ENCODE peak calls at places on chromosome 1, in five cellular contexts. E is occipital lobe, R is COR-L47, G is HT1080, I is IMR-90. F is an unnamed sample.

GRCh38 chr1:87334351-87335174 is 5.9 kb downstream of the LMO4 start:
- DNase-seq in E (no peak), R (peak), G (no peak), I (peak), F (no peak)

GRCh38 chr1:204230211-204230610 is 16.4 kb upstream of the GOLT1A start:
- DNase-seq in E (no peak), R (no peak), G (no peak), I (no peak), F (no peak)

GRCh38 chr1:203592728-203593127 is 33.9 kb upstream of the ATP2B4 start:
- DNase-seq in E (no peak), R (no peak), G (peak), I (peak), F (no peak)

GRCh38 chr1:32897082-32898049 is 3.8 kb downstream of the TMEM54 start:
- DNase-seq in E (no peak), R (no peak), G (no peak), I (no peak), F (no peak)

GRCh38 chr1:186042216-186042615 is 308.0 kb downstream of the HMCN1 start:
- DNase-seq in E (no peak), R (no peak), G (peak), I (no peak), F (no peak)

GRCh38 chr1:58928514-58928913 is 144.7 kb upstream of the JUN start:
- DNase-seq in E (no peak), R (no peak), G (no peak), I (no peak), F (no peak)

GRCh38 chr1:6638226-6638625 is 13.6 kb downstream of the THAP3 start:
- DNase-seq in E (peak), R (no peak), G (no peak), I (peak), F (no peak)

GRCh38 chr1:14735861-14736260 is 137.4 kb downstream of the KAZN start:
- DNase-seq in E (no peak), R (no peak), G (no peak), I (no peak), F (no peak)

GRCh38 chr1:234429434-234429806 is 49.6 kb downstream of the TARBP1 start:
- DNase-seq in E (no peak), R (no peak), G (no peak), I (no peak), F (no peak)

GRCh38 chr1:157270705-157271274 is 132.6 kb upstream of the ETV3 start:
- DNase-seq in E (no peak), R (no peak), G (no peak), I (no peak), F (no peak)

GRCh38 chr1:183655562-183656075 is 2.5 kb upstream of the APOBEC4 start:
- DNase-seq in E (peak), R (peak), G (peak), I (peak), F (peak)

GRCh38 chr1:180515857-180516388 is 13.5 kb upstream of the ACBD6 start:
- DNase-seq in E (peak), R (peak), G (peak), I (peak), F (peak)

GRCh38 chr1:113946668-113947387 is 17.7 kb downstream of the HIPK1 start:
- DNase-seq in E (no peak), R (no peak), G (no peak), I (peak), F (no peak)